ENCODE peak calls at places on chromosome 9, in six cellular contexts. O, K, S, Z, X and F are unnamed samples. For H3K36me3, the result is how much of the 10 kb centered on the place peaks cover.

GRCh38 chr9:26537211-26537610 is 355.4 kb downstream of the CAAP1 start:
- DNase-seq in O (no peak), K (no peak), S (no peak), Z (no peak), X (no peak), F (no peak)

GRCh38 chr9:136551401-136552116 is 5.7 kb upstream of the NOTCH1 start:
- DNase-seq in O (peak), K (peak), S (peak), Z (no peak), X (peak), F (peak)

GRCh38 chr9:135053133-135053532 is 34.3 kb upstream of the OLFM1 start:
- DNase-seq in O (peak), K (no peak), S (peak), Z (no peak), X (no peak), F (peak)

GRCh38 chr9:17862081-17862480 is 283.2 kb downstream of the SH3GL2 start:
- DNase-seq in O (no peak), K (no peak), S (no peak), Z (no peak), X (peak), F (no peak)

GRCh38 chr9:89596937-89597555 is 7.8 kb upstream of the GADD45G start:
- DNase-seq in O (no peak), K (no peak), S (no peak), Z (no peak), X (no peak), F (no peak)

GRCh38 chr9:129323376-129323998 is 145.4 kb upstream of the IER5L start:
- DNase-seq in O (no peak), K (no peak), S (peak), Z (no peak), X (no peak), F (no peak)

GRCh38 chr9:89884356-89885083 is 279.7 kb downstream of the GADD45G start:
- DNase-seq in O (peak), K (no peak), S (peak), Z (no peak), X (peak), F (no peak)

GRCh38 chr9:131854334-131854733 is 114.5 kb upstream of the RAPGEF1 start:
- DNase-seq in O (no peak), K (no peak), S (peak), Z (no peak), X (no peak), F (no peak)

GRCh38 chr9:29456940-29457339 is 1883.7 kb upstream of the C9orf72 start:
- DNase-seq in O (no peak), K (no peak), S (no peak), Z (no peak), X (no peak), F (no peak)

GRCh38 chr9:34457266-34458012 is 931 bp downstream of the FAM219A start:
- DNase-seq in O (peak), K (peak), S (peak), Z (no peak), X (peak), F (peak)

GRCh38 chr9:131679261-131680020 is 60.4 kb downstream of the RAPGEF1 start:
- DNase-seq in O (no peak), K (no peak), S (no peak), Z (no peak), X (no peak), F (no peak)

GRCh38 chr9:12956805-12957204 is 182.0 kb downstream of the LURAP1L start:
- DNase-seq in O (no peak), K (no peak), S (no peak), Z (no peak), X (no peak), F (no peak)

GRCh38 chr9:95130484-95130883 is 187.0 kb downstream of the FANCC start:
- DNase-seq in O (no peak), K (no peak), S (no peak), Z (no peak), X (no peak), F (no peak)

GRCh38 chr9:14219865-14220655 is 93.9 kb downstream of the NFIB start:
- DNase-seq in O (no peak), K (no peak), S (no peak), Z (no peak), X (no peak), F (no peak)

GRCh38 chr9:133788819-133789733 is 50.9 kb upstream of the SARDH start:
- DNase-seq in O (peak), K (no peak), S (no peak), Z (no peak), X (peak), F (no peak)

GRCh38 chr9:113695901-113696300 is 180.2 kb upstream of the ZNF618 start:
- DNase-seq in O (no peak), K (no peak), S (no peak), Z (peak), X (no peak), F (no peak)

GRCh38 chr9:86809968-86810367 is 137.3 kb downstream of the GAS1 start:
- DNase-seq in O (no peak), K (peak), S (no peak), Z (no peak), X (no peak), F (no peak)

GRCh38 chr9:81621785-81622243 is 67.5 kb downstream of the TLE1 start:
- DNase-seq in O (no peak), K (peak), S (no peak), Z (no peak), X (no peak), F (no peak)

GRCh38 chr9:2919347-2919746 is 75.5 kb upstream of the PUM3 start:
- DNase-seq in O (no peak), K (no peak), S (no peak), Z (no peak), X (no peak), F (no peak)

GRCh38 chr9:125356032-125356431 is 94.4 kb downstream of the GAPVD1 start:
- DNase-seq in O (no peak), K (no peak), S (no peak), Z (no peak), X (no peak), F (no peak)

GRCh38 chr9:84670106-84670800 is 724 bp downstream of the NTRK2 start:
- DNase-seq in O (no peak), K (peak), S (no peak), Z (no peak), X (peak), F (no peak)

GRCh38 chr9:136192289-136193126 is 12.4 kb downstream of the LHX3 start:
- DNase-seq in O (no peak), K (no peak), S (no peak), Z (no peak), X (no peak), F (no peak)

GRCh38 chr9:69379250-69379982 is 54.4 kb downstream of the ENTREP1 start:
- DNase-seq in O (no peak), K (no peak), S (no peak), Z (no peak), X (no peak), F (no peak)

GRCh38 chr9:137049544-137050449 is 3.8 kb upstream of the NPDC1 start:
- DNase-seq in O (peak), K (peak), S (no peak), Z (no peak), X (no peak), F (peak)

GRCh38 chr9:38685535-38685934 is 34.4 kb downstream of the FAM240B start:
- DNase-seq in O (no peak), K (no peak), S (no peak), Z (no peak), X (no peak), F (no peak)

DNA sequence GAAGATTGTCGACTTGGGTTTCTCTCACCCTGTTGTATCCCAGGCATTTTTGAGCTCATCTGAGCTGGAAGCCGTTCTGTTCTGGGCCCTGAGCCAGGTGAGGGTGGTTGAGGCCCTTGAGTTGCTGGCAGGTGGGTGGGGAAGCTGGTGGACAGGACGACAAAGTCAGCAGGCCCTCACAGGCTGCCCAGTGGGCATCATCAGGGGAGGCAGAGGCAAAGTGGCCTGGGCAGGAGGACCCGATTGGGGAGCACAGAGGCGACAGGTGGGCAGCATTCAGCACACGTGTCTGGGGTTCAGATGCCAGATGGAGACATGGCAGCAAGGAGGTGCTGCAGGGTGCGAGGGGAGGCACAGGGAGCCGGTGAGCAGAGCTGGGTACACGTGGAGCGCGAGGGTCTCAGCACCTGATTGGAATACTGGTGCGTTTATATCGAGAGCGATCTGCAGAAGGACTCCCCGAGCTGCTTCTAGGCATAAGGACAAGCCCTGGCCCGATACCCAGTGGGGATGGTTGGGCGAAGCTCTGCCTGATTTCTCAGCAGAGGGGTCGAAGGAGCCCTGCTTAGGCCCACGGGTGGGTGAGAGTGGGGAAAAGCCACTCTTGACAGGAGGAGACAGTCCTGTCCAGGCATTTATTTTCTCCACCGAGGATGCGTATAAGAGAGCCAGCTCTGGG is 49.0 kb upstream of the SUSD3 start:
- DNase-seq in O (no peak), K (no peak), S (no peak), Z (no peak), X (no peak), F (no peak)
- H3K36me3 ChIP-seq in O (under half), K (under half), S (under half), Z (under half), X (under half), F (under half)

DNA sequence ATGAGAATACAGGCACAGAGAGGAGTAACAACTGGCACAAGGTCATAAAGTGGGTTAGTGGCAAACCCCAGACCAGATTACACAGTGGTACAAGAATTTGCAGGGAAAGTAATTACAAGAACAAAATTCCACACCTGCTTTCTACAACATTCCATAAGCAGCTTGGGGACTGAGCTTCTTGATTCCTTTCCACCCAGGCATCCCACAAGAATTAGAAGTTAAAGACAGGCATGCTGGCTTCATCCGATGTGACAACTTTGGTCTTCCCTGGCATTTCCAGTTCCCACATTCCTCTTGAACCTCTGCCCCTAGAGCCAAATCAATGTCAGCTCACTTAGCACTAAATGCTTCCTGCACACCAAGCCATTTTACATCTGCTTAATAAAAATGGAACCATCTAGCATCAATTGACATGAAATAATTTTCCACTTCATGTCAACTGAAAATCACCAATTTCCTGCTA is 435.8 kb upstream of the PAPPA start:
- DNase-seq in O (no peak), K (no peak), S (no peak), Z (no peak), X (no peak), F (no peak)
- TF ChIP-seq CTCF in O (no peak), K (no peak), S (no peak), Z (no peak), X (no peak), F (no peak)

GRCh38 chr9:93500571-93501298 is 47.4 kb upstream of the FAM120AOS start:
- DNase-seq in O (no peak), K (no peak), S (no peak), Z (no peak), X (no peak), F (no peak)
- H3K27ac ChIP-seq in O (peak), K (no peak), S (peak), Z (no peak), X (peak), F (peak)

GRCh38 chr9:124355032-124355940 is 60.0 kb downstream of the PSMB7 start:
- DNase-seq in O (no peak), K (no peak), S (no peak), Z (no peak), X (no peak), F (no peak)

GRCh38 chr9:124353811-124354274 is 61.4 kb downstream of the PSMB7 start:
- DNase-seq in O (no peak), K (no peak), S (peak), Z (no peak), X (no peak), F (no peak)

GRCh38 chr9:124353166-124353768 is 62.0 kb downstream of the PSMB7 start:
- DNase-seq in O (no peak), K (no peak), S (peak), Z (no peak), X (no peak), F (no peak)

GRCh38 chr9:124355941-124356744 is 59.1 kb downstream of the PSMB7 start:
- DNase-seq in O (no peak), K (no peak), S (no peak), Z (no peak), X (no peak), F (no peak)

GRCh38 chr9:124354364-124355031 is 60.7 kb downstream of the PSMB7 start:
- DNase-seq in O (no peak), K (no peak), S (no peak), Z (no peak), X (no peak), F (no peak)
- H3K36me3 ChIP-seq in O (half or more), K (under half), S (under half), Z (under half), X (half or more), F (under half)

GRCh38 chr9:130451509-130452388 is 7.0 kb downstream of the ASS1 start:
- DNase-seq in O (peak), K (no peak), S (peak), Z (no peak), X (peak), F (peak)
- TF ChIP-seq CTCF in O (no peak), K (peak), S (peak), Z (no peak), X (peak), F (peak)

GRCh38 chr9:91697201-91697600 is 252.8 kb downstream of the ROR2 start:
- DNase-seq in O (no peak), K (no peak), S (no peak), Z (no peak), X (no peak), F (no peak)
- H3K27ac ChIP-seq in O (no peak), K (no peak), S (no peak), Z (no peak), X (no peak), F (no peak)

GRCh38 chr9:36625006-36625600 is 52.4 kb downstream of the MELK start:
- DNase-seq in O (no peak), K (no peak), S (peak), Z (peak), X (peak), F (no peak)

GRCh38 chr9:36623280-36623679 is 50.6 kb downstream of the MELK start:
- DNase-seq in O (no peak), K (no peak), S (no peak), Z (no peak), X (no peak), F (no peak)
- H3K36me3 ChIP-seq in O (under half), K (under half), S (under half), Z (under half), X (under half), F (under half)